ENCODE peak calls at places on chromosomes 3 and 15, in six cellular contexts. One of them, this sample, is unnamed.

GRCh38 chr15:62173215-62173614 is 8.1 kb upstream of the C2CD4B start:
- DNase-seq in GM04503: no peak
- DNase-seq in dermis blood vessel endothelial cell: peak
- DNase-seq in CD4-positive, alpha-beta T cell: no peak
- DNase-seq in BE2C: no peak
- DNase-seq in stimulated activated CD4-positive, alpha-beta T cell treated with anti-CD3 and anti-CD28 coated beads, TNF-alpha, amount 100 ng/mL, for 4 hours: no peak
- DNase-seq in this sample: no peak

GRCh38 chr3:158384019-158384418 is 187.0 kb upstream of the MLF1 start:
- DNase-seq in CD4-positive, alpha-beta T cell: no peak
- DNase-seq in BE2C: no peak
- DNase-seq in dermis blood vessel endothelial cell: no peak
- DNase-seq in GM04503: no peak
- DNase-seq in stimulated activated CD4-positive, alpha-beta T cell treated with anti-CD3 and anti-CD28 coated beads, TNF-alpha, amount 100 ng/mL, for 4 hours: no peak
- DNase-seq in this sample: no peak

GRCh38 chr15:37076543-37076942 is 23.8 kb downstream of the MEIS2 start:
- DNase-seq in dermis blood vessel endothelial cell: peak
- DNase-seq in stimulated activated CD4-positive, alpha-beta T cell treated with anti-CD3 and anti-CD28 coated beads, TNF-alpha, amount 100 ng/mL, for 4 hours: no peak
- DNase-seq in BE2C: no peak
- DNase-seq in GM04503: no peak
- DNase-seq in CD4-positive, alpha-beta T cell: no peak
- DNase-seq in this sample: no peak

GRCh38 chr15:80893777-80894176 is 95.8 kb downstream of the MESD start:
- DNase-seq in GM04503: peak
- DNase-seq in dermis blood vessel endothelial cell: no peak
- DNase-seq in BE2C: no peak
- DNase-seq in CD4-positive, alpha-beta T cell: no peak
- DNase-seq in stimulated activated CD4-positive, alpha-beta T cell treated with anti-CD3 and anti-CD28 coated beads, TNF-alpha, amount 100 ng/mL, for 4 hours: no peak
- DNase-seq in this sample: no peak

GRCh38 chr3:130971208-130971607 is 55.4 kb downstream of the ASTE1 start:
- DNase-seq in dermis blood vessel endothelial cell: no peak
- DNase-seq in CD4-positive, alpha-beta T cell: no peak
- DNase-seq in GM04503: no peak
- DNase-seq in stimulated activated CD4-positive, alpha-beta T cell treated with anti-CD3 and anti-CD28 coated beads, TNF-alpha, amount 100 ng/mL, for 4 hours: no peak
- DNase-seq in BE2C: no peak
- DNase-seq in this sample: no peak

GRCh38 chr3:52847726-52848125 is 12.9 kb upstream of the MUSTN1 start:
- DNase-seq in BE2C: no peak
- DNase-seq in stimulated activated CD4-positive, alpha-beta T cell treated with anti-CD3 and anti-CD28 coated beads, TNF-alpha, amount 100 ng/mL, for 4 hours: no peak
- DNase-seq in GM04503: no peak
- DNase-seq in CD4-positive, alpha-beta T cell: no peak
- DNase-seq in dermis blood vessel endothelial cell: no peak
- DNase-seq in this sample: no peak

GRCh38 chr3:153649286-153649839 is 471.8 kb upstream of the ARHGEF26 start:
- DNase-seq in dermis blood vessel endothelial cell: no peak
- DNase-seq in CD4-positive, alpha-beta T cell: no peak
- DNase-seq in GM04503: no peak
- DNase-seq in BE2C: no peak
- DNase-seq in stimulated activated CD4-positive, alpha-beta T cell treated with anti-CD3 and anti-CD28 coated beads, TNF-alpha, amount 100 ng/mL, for 4 hours: no peak
- DNase-seq in this sample: no peak

GRCh38 chr15:38536201-38536676 is 28.4 kb downstream of the RASGRP1 start:
- DNase-seq in CD4-positive, alpha-beta T cell: no peak
- DNase-seq in dermis blood vessel endothelial cell: no peak
- DNase-seq in BE2C: no peak
- DNase-seq in GM04503: peak
- DNase-seq in stimulated activated CD4-positive, alpha-beta T cell treated with anti-CD3 and anti-CD28 coated beads, TNF-alpha, amount 100 ng/mL, for 4 hours: no peak
- DNase-seq in this sample: no peak

GRCh38 chr3:10817506-10817905 is 1.5 kb downstream of the SLC6A11 start:
- DNase-seq in BE2C: no peak
- DNase-seq in dermis blood vessel endothelial cell: no peak
- DNase-seq in CD4-positive, alpha-beta T cell: no peak
- DNase-seq in GM04503: no peak
- DNase-seq in stimulated activated CD4-positive, alpha-beta T cell treated with anti-CD3 and anti-CD28 coated beads, TNF-alpha, amount 100 ng/mL, for 4 hours: no peak
- DNase-seq in this sample: no peak

GRCh38 chr15:99123706-99124451 is 19.0 kb downstream of the SYNM start:
- DNase-seq in BE2C: peak
- DNase-seq in CD4-positive, alpha-beta T cell: no peak
- DNase-seq in stimulated activated CD4-positive, alpha-beta T cell treated with anti-CD3 and anti-CD28 coated beads, TNF-alpha, amount 100 ng/mL, for 4 hours: no peak
- DNase-seq in dermis blood vessel endothelial cell: peak
- DNase-seq in GM04503: peak
- DNase-seq in this sample: no peak

GRCh38 chr3:108156312-108156853 is 65.6 kb upstream of the CD47 start:
- DNase-seq in stimulated activated CD4-positive, alpha-beta T cell treated with anti-CD3 and anti-CD28 coated beads, TNF-alpha, amount 100 ng/mL, for 4 hours: no peak
- DNase-seq in dermis blood vessel endothelial cell: no peak
- DNase-seq in GM04503: no peak
- DNase-seq in BE2C: no peak
- DNase-seq in CD4-positive, alpha-beta T cell: no peak
- DNase-seq in this sample: no peak

GRCh38 chr3:134029256-134029733 is 430 bp downstream of the SLCO2A1 start:
- DNase-seq in stimulated activated CD4-positive, alpha-beta T cell treated with anti-CD3 and anti-CD28 coated beads, TNF-alpha, amount 100 ng/mL, for 4 hours: no peak
- DNase-seq in GM04503: no peak
- DNase-seq in dermis blood vessel endothelial cell: peak
- DNase-seq in CD4-positive, alpha-beta T cell: no peak
- DNase-seq in BE2C: no peak
- DNase-seq in this sample: no peak

GRCh38 chr3:55332191-55332590 is 154.9 kb downstream of the WNT5A start:
- DNase-seq in GM04503: no peak
- DNase-seq in dermis blood vessel endothelial cell: no peak
- DNase-seq in CD4-positive, alpha-beta T cell: no peak
- DNase-seq in stimulated activated CD4-positive, alpha-beta T cell treated with anti-CD3 and anti-CD28 coated beads, TNF-alpha, amount 100 ng/mL, for 4 hours: no peak
- DNase-seq in BE2C: no peak
- DNase-seq in this sample: no peak

GRCh38 chr15:85633859-85634258 is 160.9 kb downstream of the KLHL25 start:
- DNase-seq in stimulated activated CD4-positive, alpha-beta T cell treated with anti-CD3 and anti-CD28 coated beads, TNF-alpha, amount 100 ng/mL, for 4 hours: no peak
- DNase-seq in BE2C: no peak
- DNase-seq in dermis blood vessel endothelial cell: no peak
- DNase-seq in CD4-positive, alpha-beta T cell: no peak
- DNase-seq in GM04503: no peak
- DNase-seq in this sample: no peak

GRCh38 chr3:46700772-46701171 is 420 bp upstream of the TMIE start:
- DNase-seq in BE2C: peak
- DNase-seq in GM04503: no peak
- DNase-seq in stimulated activated CD4-positive, alpha-beta T cell treated with anti-CD3 and anti-CD28 coated beads, TNF-alpha, amount 100 ng/mL, for 4 hours: no peak
- DNase-seq in CD4-positive, alpha-beta T cell: no peak
- DNase-seq in dermis blood vessel endothelial cell: peak
- DNase-seq in this sample: no peak

GRCh38 chr3:9045399-9045798 is 82.1 kb upstream of the RAD18 start:
- DNase-seq in dermis blood vessel endothelial cell: no peak
- DNase-seq in stimulated activated CD4-positive, alpha-beta T cell treated with anti-CD3 and anti-CD28 coated beads, TNF-alpha, amount 100 ng/mL, for 4 hours: no peak
- DNase-seq in BE2C: no peak
- DNase-seq in CD4-positive, alpha-beta T cell: no peak
- DNase-seq in GM04503: no peak
- DNase-seq in this sample: no peak

GRCh38 chr3:16897254-16897926 is 12.6 kb downstream of the PLCL2 start:
- DNase-seq in BE2C: peak
- DNase-seq in stimulated activated CD4-positive, alpha-beta T cell treated with anti-CD3 and anti-CD28 coated beads, TNF-alpha, amount 100 ng/mL, for 4 hours: no peak
- DNase-seq in CD4-positive, alpha-beta T cell: peak
- DNase-seq in GM04503: peak
- DNase-seq in dermis blood vessel endothelial cell: no peak
- DNase-seq in this sample: no peak

GRCh38 chr3:69300296-69300695 is 85.6 kb downstream of the FRMD4B start:
- DNase-seq in CD4-positive, alpha-beta T cell: no peak
- DNase-seq in GM04503: no peak
- DNase-seq in stimulated activated CD4-positive, alpha-beta T cell treated with anti-CD3 and anti-CD28 coated beads, TNF-alpha, amount 100 ng/mL, for 4 hours: no peak
- DNase-seq in BE2C: no peak
- DNase-seq in dermis blood vessel endothelial cell: peak
- DNase-seq in this sample: no peak

GRCh38 chr3:38084969-38085942 is 46.2 kb downstream of the DLEC1 start:
- DNase-seq in GM04503: no peak
- DNase-seq in stimulated activated CD4-positive, alpha-beta T cell treated with anti-CD3 and anti-CD28 coated beads, TNF-alpha, amount 100 ng/mL, for 4 hours: no peak
- DNase-seq in CD4-positive, alpha-beta T cell: no peak
- DNase-seq in dermis blood vessel endothelial cell: no peak
- DNase-seq in BE2C: peak
- DNase-seq in this sample: no peak

GRCh38 chr3:119700269-119700919 is 2.4 kb upstream of the CFAP91 start:
- DNase-seq in stimulated activated CD4-positive, alpha-beta T cell treated with anti-CD3 and anti-CD28 coated beads, TNF-alpha, amount 100 ng/mL, for 4 hours: no peak
- DNase-seq in GM04503: no peak
- DNase-seq in dermis blood vessel endothelial cell: peak
- DNase-seq in CD4-positive, alpha-beta T cell: no peak
- DNase-seq in BE2C: no peak
- DNase-seq in this sample: peak

GRCh38 chr3:114928989-114929620 is 218.0 kb downstream of the ZBTB20 start:
- DNase-seq in CD4-positive, alpha-beta T cell: no peak
- DNase-seq in BE2C: no peak
- DNase-seq in GM04503: no peak
- DNase-seq in stimulated activated CD4-positive, alpha-beta T cell treated with anti-CD3 and anti-CD28 coated beads, TNF-alpha, amount 100 ng/mL, for 4 hours: no peak
- DNase-seq in dermis blood vessel endothelial cell: no peak
- DNase-seq in this sample: no peak

GRCh38 chr3:181329024-181329423 is 339.5 kb upstream of the DNAJC19 start:
- DNase-seq in dermis blood vessel endothelial cell: no peak
- DNase-seq in stimulated activated CD4-positive, alpha-beta T cell treated with anti-CD3 and anti-CD28 coated beads, TNF-alpha, amount 100 ng/mL, for 4 hours: no peak
- DNase-seq in BE2C: no peak
- DNase-seq in CD4-positive, alpha-beta T cell: no peak
- DNase-seq in GM04503: no peak
- DNase-seq in this sample: no peak

GRCh38 chr15:34583399-34584320 is at the start of gene GOLGA8B:
- DNase-seq in stimulated activated CD4-positive, alpha-beta T cell treated with anti-CD3 and anti-CD28 coated beads, TNF-alpha, amount 100 ng/mL, for 4 hours: peak
- DNase-seq in CD4-positive, alpha-beta T cell: peak
- DNase-seq in BE2C: peak
- DNase-seq in dermis blood vessel endothelial cell: peak
- DNase-seq in GM04503: no peak
- DNase-seq in this sample: peak

GRCh38 chr3:97841304-97841703 is 19.5 kb downstream of the CRYBG3 start:
- DNase-seq in stimulated activated CD4-positive, alpha-beta T cell treated with anti-CD3 and anti-CD28 coated beads, TNF-alpha, amount 100 ng/mL, for 4 hours: no peak
- DNase-seq in GM04503: no peak
- DNase-seq in BE2C: no peak
- DNase-seq in dermis blood vessel endothelial cell: no peak
- DNase-seq in CD4-positive, alpha-beta T cell: no peak
- DNase-seq in this sample: no peak

GRCh38 chr15:75036269-75036668 is 12.9 kb downstream of the PPCDC start:
- DNase-seq in GM04503: no peak
- DNase-seq in BE2C: no peak
- DNase-seq in stimulated activated CD4-positive, alpha-beta T cell treated with anti-CD3 and anti-CD28 coated beads, TNF-alpha, amount 100 ng/mL, for 4 hours: no peak
- DNase-seq in dermis blood vessel endothelial cell: no peak
- DNase-seq in CD4-positive, alpha-beta T cell: no peak
- DNase-seq in this sample: no peak

GRCh38 chr3:39473452-39474125 is 6.1 kb downstream of the MOBP start:
- DNase-seq in stimulated activated CD4-positive, alpha-beta T cell treated with anti-CD3 and anti-CD28 coated beads, TNF-alpha, amount 100 ng/mL, for 4 hours: no peak
- DNase-seq in BE2C: no peak
- DNase-seq in dermis blood vessel endothelial cell: no peak
- DNase-seq in GM04503: no peak
- DNase-seq in CD4-positive, alpha-beta T cell: no peak
- DNase-seq in this sample: no peak

GRCh38 chr3:18079062-18079461 is 336.6 kb upstream of the TBC1D5 start:
- DNase-seq in dermis blood vessel endothelial cell: no peak
- DNase-seq in CD4-positive, alpha-beta T cell: no peak
- DNase-seq in GM04503: no peak
- DNase-seq in BE2C: no peak
- DNase-seq in stimulated activated CD4-positive, alpha-beta T cell treated with anti-CD3 and anti-CD28 coated beads, TNF-alpha, amount 100 ng/mL, for 4 hours: no peak
- DNase-seq in this sample: no peak

GRCh38 chr15:81945014-81945615 is 100.7 kb downstream of the MEX3B start:
- DNase-seq in stimulated activated CD4-positive, alpha-beta T cell treated with anti-CD3 and anti-CD28 coated beads, TNF-alpha, amount 100 ng/mL, for 4 hours: no peak
- DNase-seq in dermis blood vessel endothelial cell: no peak
- DNase-seq in CD4-positive, alpha-beta T cell: no peak
- DNase-seq in GM04503: no peak
- DNase-seq in BE2C: no peak
- DNase-seq in this sample: no peak

GRCh38 chr3:172140499-172141391 is 101.4 kb downstream of the FNDC3B start:
- DNase-seq in GM04503: peak
- DNase-seq in BE2C: no peak
- DNase-seq in stimulated activated CD4-positive, alpha-beta T cell treated with anti-CD3 and anti-CD28 coated beads, TNF-alpha, amount 100 ng/mL, for 4 hours: no peak
- DNase-seq in CD4-positive, alpha-beta T cell: no peak
- DNase-seq in dermis blood vessel endothelial cell: peak
- DNase-seq in this sample: no peak

GRCh38 chr3:97979610-97980009 is 7.4 kb upstream of the RIOX2 start:
- DNase-seq in BE2C: peak
- DNase-seq in stimulated activated CD4-positive, alpha-beta T cell treated with anti-CD3 and anti-CD28 coated beads, TNF-alpha, amount 100 ng/mL, for 4 hours: no peak
- DNase-seq in dermis blood vessel endothelial cell: no peak
- DNase-seq in CD4-positive, alpha-beta T cell: no peak
- DNase-seq in GM04503: no peak
- DNase-seq in this sample: no peak

GRCh38 chr3:79729096-79729495 is 38.7 kb downstream of the ROBO1 start:
- DNase-seq in CD4-positive, alpha-beta T cell: no peak
- DNase-seq in dermis blood vessel endothelial cell: peak
- DNase-seq in stimulated activated CD4-positive, alpha-beta T cell treated with anti-CD3 and anti-CD28 coated beads, TNF-alpha, amount 100 ng/mL, for 4 hours: no peak
- DNase-seq in BE2C: peak
- DNase-seq in GM04503: no peak
- DNase-seq in this sample: no peak

This sample was measured in memory B cell.